ENCODE peak calls at places on chromosome 7, in nine cellular contexts. One of them, this sample, is unnamed.

GRCh38 chr7:81415181-81415580 is 354.7 kb downstream of the HGF start:
- DNase-seq in mesothelial cell of epicardium: no peak
- DNase-seq in Calu3: no peak
- DNase-seq in A172: no peak
- DNase-seq in stimulated activated CD4-positive, alpha-beta T cell treated with anti-CD3 and anti-CD28 coated beads, Interleukin-12 subunit alpha, Interleukin-12 subunit beta, amount 100 ng/mL, for 48 hours: no peak
- DNase-seq in iris pigment epithelial cell: peak
- DNase-seq in NCI-H1694 treated with DMSO at 0.1 percent for 48 hours: no peak
- DNase-seq in AG20443: no peak
- DNase-seq in GDM1: no peak
- DNase-seq in this sample: no peak

GRCh38 chr7:141697211-141697871 is 4.6 kb downstream of the DENND11 start:
- DNase-seq in mesothelial cell of epicardium: no peak
- DNase-seq in Calu3: no peak
- DNase-seq in A172: peak
- DNase-seq in stimulated activated CD4-positive, alpha-beta T cell treated with anti-CD3 and anti-CD28 coated beads, Interleukin-12 subunit alpha, Interleukin-12 subunit beta, amount 100 ng/mL, for 48 hours: no peak
- DNase-seq in iris pigment epithelial cell: peak
- DNase-seq in NCI-H1694 treated with DMSO at 0.1 percent for 48 hours: no peak
- DNase-seq in AG20443: no peak
- DNase-seq in GDM1: no peak
- DNase-seq in this sample: no peak

GRCh38 chr7:33517191-33517590 is 387.8 kb downstream of the BBS9 start:
- DNase-seq in mesothelial cell of epicardium: no peak
- DNase-seq in Calu3: no peak
- DNase-seq in A172: no peak
- DNase-seq in stimulated activated CD4-positive, alpha-beta T cell treated with anti-CD3 and anti-CD28 coated beads, Interleukin-12 subunit alpha, Interleukin-12 subunit beta, amount 100 ng/mL, for 48 hours: no peak
- DNase-seq in iris pigment epithelial cell: no peak
- DNase-seq in NCI-H1694 treated with DMSO at 0.1 percent for 48 hours: no peak
- DNase-seq in AG20443: no peak
- DNase-seq in GDM1: no peak
- DNase-seq in this sample: no peak

GRCh38 chr7:138546064-138546619 is 86.1 kb downstream of the TRIM24 start:
- DNase-seq in mesothelial cell of epicardium: no peak
- DNase-seq in Calu3: no peak
- DNase-seq in A172: no peak
- DNase-seq in stimulated activated CD4-positive, alpha-beta T cell treated with anti-CD3 and anti-CD28 coated beads, Interleukin-12 subunit alpha, Interleukin-12 subunit beta, amount 100 ng/mL, for 48 hours: no peak
- DNase-seq in iris pigment epithelial cell: peak
- DNase-seq in NCI-H1694 treated with DMSO at 0.1 percent for 48 hours: no peak
- DNase-seq in AG20443: no peak
- DNase-seq in GDM1: no peak
- DNase-seq in this sample: no peak

GRCh38 chr7:522071-522937 is 2.7 kb upstream of the PDGFA start:
- DNase-seq in mesothelial cell of epicardium: no peak
- DNase-seq in Calu3: peak
- DNase-seq in A172: no peak
- DNase-seq in stimulated activated CD4-positive, alpha-beta T cell treated with anti-CD3 and anti-CD28 coated beads, Interleukin-12 subunit alpha, Interleukin-12 subunit beta, amount 100 ng/mL, for 48 hours: no peak
- DNase-seq in iris pigment epithelial cell: peak
- DNase-seq in NCI-H1694 treated with DMSO at 0.1 percent for 48 hours: no peak
- DNase-seq in AG20443: peak
- DNase-seq in GDM1: no peak
- DNase-seq in this sample: no peak

GRCh38 chr7:116569737-116570136 is 44.9 kb downstream of the CAV1 start:
- DNase-seq in mesothelial cell of epicardium: no peak
- DNase-seq in Calu3: no peak
- DNase-seq in A172: peak
- DNase-seq in stimulated activated CD4-positive, alpha-beta T cell treated with anti-CD3 and anti-CD28 coated beads, Interleukin-12 subunit alpha, Interleukin-12 subunit beta, amount 100 ng/mL, for 48 hours: no peak
- DNase-seq in iris pigment epithelial cell: peak
- DNase-seq in NCI-H1694 treated with DMSO at 0.1 percent for 48 hours: no peak
- DNase-seq in AG20443: peak
- DNase-seq in GDM1: no peak
- DNase-seq in this sample: no peak

GRCh38 chr7:124388751-124389150 is 355.9 kb upstream of the TMEM229A start:
- DNase-seq in mesothelial cell of epicardium: no peak
- DNase-seq in Calu3: no peak
- DNase-seq in A172: no peak
- DNase-seq in stimulated activated CD4-positive, alpha-beta T cell treated with anti-CD3 and anti-CD28 coated beads, Interleukin-12 subunit alpha, Interleukin-12 subunit beta, amount 100 ng/mL, for 48 hours: no peak
- DNase-seq in iris pigment epithelial cell: no peak
- DNase-seq in NCI-H1694 treated with DMSO at 0.1 percent for 48 hours: no peak
- DNase-seq in AG20443: no peak
- DNase-seq in GDM1: no peak
- DNase-seq in this sample: no peak

GRCh38 chr7:150594817-150595216 is 27.6 kb downstream of the GIMAP4 start:
- DNase-seq in mesothelial cell of epicardium: no peak
- DNase-seq in Calu3: no peak
- DNase-seq in A172: no peak
- DNase-seq in stimulated activated CD4-positive, alpha-beta T cell treated with anti-CD3 and anti-CD28 coated beads, Interleukin-12 subunit alpha, Interleukin-12 subunit beta, amount 100 ng/mL, for 48 hours: no peak
- DNase-seq in iris pigment epithelial cell: no peak
- DNase-seq in NCI-H1694 treated with DMSO at 0.1 percent for 48 hours: no peak
- DNase-seq in AG20443: no peak
- DNase-seq in GDM1: no peak
- DNase-seq in this sample: no peak

GRCh38 chr7:91082038-91082437 is 182.2 kb upstream of the FZD1 start:
- DNase-seq in mesothelial cell of epicardium: no peak
- DNase-seq in Calu3: no peak
- DNase-seq in A172: peak
- DNase-seq in stimulated activated CD4-positive, alpha-beta T cell treated with anti-CD3 and anti-CD28 coated beads, Interleukin-12 subunit alpha, Interleukin-12 subunit beta, amount 100 ng/mL, for 48 hours: no peak
- DNase-seq in iris pigment epithelial cell: peak
- DNase-seq in NCI-H1694 treated with DMSO at 0.1 percent for 48 hours: no peak
- DNase-seq in AG20443: peak
- DNase-seq in GDM1: no peak
- DNase-seq in this sample: no peak

GRCh38 chr7:15749631-15750030 is 63.1 kb upstream of the MEOX2 start:
- DNase-seq in mesothelial cell of epicardium: no peak
- DNase-seq in Calu3: no peak
- DNase-seq in A172: no peak
- DNase-seq in stimulated activated CD4-positive, alpha-beta T cell treated with anti-CD3 and anti-CD28 coated beads, Interleukin-12 subunit alpha, Interleukin-12 subunit beta, amount 100 ng/mL, for 48 hours: no peak
- DNase-seq in iris pigment epithelial cell: no peak
- DNase-seq in NCI-H1694 treated with DMSO at 0.1 percent for 48 hours: no peak
- DNase-seq in AG20443: no peak
- DNase-seq in GDM1: no peak
- DNase-seq in this sample: no peak